ENCODE peak calls at places on chromosomes 12 and 14, in nine cellular contexts. F is endothelial cell; T is SK-N-SH; G is colonic mucosa; H is GM10248; A is activated CD8-positive, alpha-beta T cell treated with anti-CD3 and anti-CD28 coated beads for 36 hours; C is activated B cell treated with CpG ODN at 0.5 μM for 24 hours; K is kidney epithelial cell; P is cardiac muscle cell. D is an unnamed sample.

GRCh38 chr14:96167224-96168148 is 37.2 kb upstream of the BDKRB2 start:
- DNase-seq in K (no peak), F (no peak), A (no peak), T (no peak), H (no peak), C (no peak), G (peak), P (no peak), D (no peak)

GRCh38 chr14:105087308-105087962 is 22.2 kb upstream of the GPR132 start:
- DNase-seq in T (peak), H (peak), C (peak), P (peak), F (no peak), A (peak), K (no peak), G (peak), D (peak)

GRCh38 chr12:117850048-117850447 is 118.7 kb downstream of the KSR2 start:
- DNase-seq in G (peak), K (no peak), F (peak), H (peak), P (peak), A (peak), C (no peak), T (peak), D (peak)

GRCh38 chr14:34007902-34008301 is 57.0 kb upstream of the EGLN3 start:
- DNase-seq in F (no peak), H (no peak), C (no peak), T (no peak), K (no peak), G (no peak), A (no peak), P (no peak), D (no peak)

GRCh38 chr14:58298880-58299664 is 717 bp downstream of the ARID4A start:
- DNase-seq in H (peak), G (peak), C (peak), P (peak), A (peak), F (peak), T (peak), K (no peak), D (peak)

GRCh38 chr12:99093166-99093565 is 448.1 kb downstream of the APAF1 start:
- DNase-seq in H (no peak), F (no peak), P (no peak), G (no peak), C (no peak), T (no peak), K (no peak), A (no peak), D (no peak)

GRCh38 chr14:99258884-99259283 is 13.1 kb downstream of the BCL11B start:
- DNase-seq in H (no peak), K (no peak), T (no peak), P (no peak), A (no peak), G (no peak), C (no peak), F (no peak), D (no peak)

GRCh38 chr14:104048758-104049496 is 36.6 kb upstream of the ASPG start:
- DNase-seq in F (peak), C (no peak), H (no peak), T (no peak), K (peak), G (no peak), P (peak), A (no peak), D (no peak)

GRCh38 chr12:105319691-105320209 is 10.7 kb upstream of the C12orf75 start:
- DNase-seq in K (no peak), P (no peak), F (no peak), A (peak), H (no peak), G (no peak), T (no peak), C (no peak), D (no peak)

GRCh38 chr14:68748691-68749090 is 44.2 kb downstream of the ZFP36L1 start:
- DNase-seq in T (no peak), A (no peak), G (no peak), P (no peak), F (no peak), H (no peak), C (no peak), K (no peak), D (no peak)

GRCh38 chr12:22662356-22662755 is 37.4 kb downstream of the ETNK1 start:
- DNase-seq in A (no peak), G (no peak), H (no peak), T (no peak), P (no peak), K (no peak), C (no peak), F (no peak), D (no peak)

GRCh38 chr12:15013634-15014169 is 40.9 kb downstream of the PDE6H start:
- DNase-seq in C (no peak), T (no peak), A (no peak), H (no peak), G (no peak), F (no peak), P (no peak), K (no peak), D (no peak)

GRCh38 chr12:15014708-15015107 is 41.9 kb downstream of the PDE6H start:
- DNase-seq in F (no peak), G (no peak), K (no peak), C (no peak), A (no peak), P (no peak), H (no peak), T (no peak), D (no peak)

GRCh38 chr12:15015121-15015520 is 42.3 kb downstream of the PDE6H start:
- DNase-seq in P (no peak), T (no peak), C (no peak), A (no peak), K (no peak), G (no peak), F (no peak), H (no peak), D (no peak)

DNA sequence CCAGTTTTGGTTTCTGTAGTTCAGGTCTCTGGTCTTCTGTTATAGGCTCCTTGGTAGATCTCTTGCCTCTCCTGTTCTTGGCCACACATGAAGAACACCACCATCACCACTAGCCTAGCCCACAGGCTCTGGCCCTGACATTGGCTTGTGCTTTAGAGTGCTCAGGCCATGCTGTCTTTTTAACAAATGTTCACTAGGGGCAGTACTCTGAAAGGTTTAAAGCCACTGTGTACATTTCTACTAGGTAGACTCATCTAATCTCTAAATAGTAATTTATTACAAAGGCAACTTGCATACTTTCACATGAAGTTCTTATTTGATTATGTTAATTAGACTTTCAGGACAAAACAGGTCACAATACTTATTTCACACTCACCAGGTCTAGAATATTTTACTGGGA is 38.3 kb downstream of the PDE6H start:
- DNase-seq in C (no peak), T (no peak), A (peak), K (no peak), P (no peak), G (no peak), H (no peak), F (no peak), D (no peak)
- TF ChIP-seq CTCF in C (no peak), T (peak), A (no peak), K (peak), P (no peak), G (no peak), H (peak), F (no peak), D (no peak)

DNA sequence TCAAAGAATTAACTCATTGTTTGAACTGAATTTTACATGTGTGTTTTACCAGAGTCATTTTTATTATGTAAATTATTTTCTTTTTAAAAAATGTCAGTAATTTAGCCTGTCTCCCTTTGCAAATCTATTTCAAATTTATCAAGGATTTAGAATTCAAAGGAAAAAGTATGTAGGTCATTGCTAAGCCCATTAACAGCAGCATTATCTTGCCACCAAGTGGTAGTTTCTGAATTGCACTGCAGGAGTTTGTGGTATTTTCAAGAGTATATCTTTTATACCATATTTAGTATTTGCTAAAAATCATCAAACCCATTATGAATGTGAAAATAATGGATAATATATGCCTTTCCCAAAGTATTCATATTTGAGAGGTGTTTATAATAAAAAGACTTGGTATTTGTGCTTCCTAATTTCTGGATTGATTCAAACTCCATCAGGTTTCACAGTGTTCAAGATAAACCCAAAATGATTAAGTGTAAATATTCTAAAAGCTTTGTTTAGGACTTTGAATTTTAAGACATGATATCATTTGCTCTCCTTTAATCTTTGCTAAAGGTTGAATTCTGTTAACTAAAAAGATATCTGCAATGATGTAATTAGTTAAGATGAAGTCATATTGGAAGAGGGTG is 711.4 kb downstream of the FSCB start:
- DNase-seq in P (peak), G (no peak), A (no peak), C (no peak), F (no peak), H (no peak), K (no peak), T (no peak), D (no peak)
- TF ChIP-seq CTCF in P (peak), G (no peak), A (no peak), C (no peak), F (peak), H (no peak), K (peak), T (peak), D (peak)

DNA sequence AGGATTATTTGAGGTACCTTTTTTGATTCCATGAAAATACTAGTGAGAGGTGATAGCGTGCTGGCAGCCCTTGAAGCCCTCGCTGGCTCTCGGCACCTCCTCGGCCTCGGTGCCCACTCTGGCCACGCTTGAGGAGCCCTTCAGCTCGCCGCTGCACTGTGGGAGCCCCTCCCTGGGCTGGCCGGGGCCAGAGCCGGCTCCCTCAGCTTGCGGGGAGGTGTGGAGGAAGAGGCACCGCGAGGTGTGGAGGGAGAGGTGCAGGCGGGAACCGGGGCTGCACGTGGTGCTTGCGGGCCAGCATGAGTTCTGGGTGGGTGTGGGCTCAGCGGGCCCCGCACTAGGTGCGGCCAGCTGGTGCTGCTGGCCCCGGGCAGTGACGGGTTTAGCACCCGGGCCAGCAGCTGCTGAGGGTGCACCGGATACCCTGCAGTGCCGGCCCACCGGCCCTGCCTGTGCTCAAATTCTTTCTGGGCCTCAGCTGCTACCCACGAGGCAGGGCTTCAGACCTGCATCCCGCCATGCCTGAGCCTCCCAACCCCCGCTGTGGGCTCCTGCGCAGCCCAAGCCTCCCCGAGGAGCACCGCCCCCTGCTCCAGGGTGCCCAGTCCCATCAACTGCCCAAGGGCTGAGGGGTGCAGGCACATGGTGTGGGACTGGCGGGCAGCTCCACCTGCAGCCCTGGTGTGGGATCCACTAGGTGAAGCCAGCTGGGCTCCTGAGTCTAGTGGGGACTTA is 7.4 kb downstream of the MOK start:
- DNase-seq in C (no peak), A (no peak), G (no peak), H (no peak), T (no peak), P (no peak), F (no peak), K (no peak), D (no peak)
- TF ChIP-seq CTCF in C (no peak), A (no peak), G (no peak), H (no peak), T (no peak), P (no peak), F (no peak), K (no peak), D (no peak)

GRCh38 chr12:122845041-122845864 is 10.0 kb downstream of the HIP1R start:
- DNase-seq in A (no peak), T (peak), K (no peak), C (no peak), F (no peak), G (no peak), H (no peak), P (no peak), D (no peak)
- TF ChIP-seq CTCF in A (no peak), T (no peak), K (no peak), C (no peak), F (no peak), G (no peak), H (no peak), P (no peak), D (no peak)

GRCh38 chr12:18224745-18225144 is 36.6 kb upstream of the PIK3C2G start:
- DNase-seq in T (peak), A (no peak), F (no peak), K (peak), C (no peak), G (no peak), P (peak), H (no peak), D (no peak)
- TF ChIP-seq CTCF in T (peak), A (no peak), F (peak), K (peak), C (no peak), G (peak), P (peak), H (peak), D (peak)

GRCh38 chr12:122137229-122137628 is 36.8 kb downstream of the IL31 start:
- DNase-seq in T (no peak), H (no peak), P (peak), C (no peak), F (no peak), G (no peak), K (no peak), A (no peak), D (no peak)
- TF ChIP-seq CTCF in T (peak), H (no peak), P (peak), C (no peak), F (no peak), G (no peak), K (peak), A (no peak), D (no peak)

GRCh38 chr14:64718762-64719161 is 14.5 kb downstream of the PLEKHG3 start:
- DNase-seq in H (no peak), T (no peak), K (no peak), C (no peak), F (no peak), P (no peak), A (no peak), G (no peak), D (no peak)
- TF ChIP-seq CTCF in H (no peak), T (no peak), K (no peak), C (no peak), F (no peak), P (no peak), A (no peak), G (no peak), D (no peak)

D was measured in testis.